ENCODE peak calls at places on chromosome 12, in four cellular contexts. One of them, this sample, is unnamed. For H3K4me1, the result is how much of the 10 kb centered on the place peaks cover.

GRCh38 chr12:23005387-23005786 is 380.4 kb downstream of the ETNK1 start:
- DNase-seq in neuronal stem cell: no peak
- DNase-seq in H1: no peak
- DNase-seq in trophoblast cell: no peak
- DNase-seq in this sample: no peak

GRCh38 chr12:53955776-53956250 is 1.1 kb downstream of the HOXC12 start:
- DNase-seq in neuronal stem cell: no peak
- DNase-seq in H1: no peak
- DNase-seq in trophoblast cell: no peak
- DNase-seq in this sample: no peak

GRCh38 chr12:123269395-123269892 is 2.2 kb downstream of the CDK2AP1 start:
- DNase-seq in neuronal stem cell: peak
- DNase-seq in H1: peak
- DNase-seq in trophoblast cell: no peak
- DNase-seq in this sample: peak

GRCh38 chr12:117441751-117442150 is 80.3 kb upstream of the NOS1 start:
- DNase-seq in neuronal stem cell: no peak
- DNase-seq in H1: no peak
- DNase-seq in trophoblast cell: no peak
- DNase-seq in this sample: no peak

GRCh38 chr12:72747460-72747859 is 475.3 kb downstream of the TRHDE start:
- DNase-seq in neuronal stem cell: no peak
- DNase-seq in H1: no peak
- DNase-seq in trophoblast cell: peak
- DNase-seq in this sample: no peak

GRCh38 chr12:43306066-43306465 is 245.9 kb downstream of the ADAMTS20 start:
- DNase-seq in neuronal stem cell: no peak
- DNase-seq in H1: no peak
- DNase-seq in trophoblast cell: peak
- DNase-seq in this sample: peak

GRCh38 chr12:94941440-94941862 is 62.0 kb downstream of the NDUFA12 start:
- DNase-seq in neuronal stem cell: no peak
- DNase-seq in H1: no peak
- DNase-seq in trophoblast cell: peak
- DNase-seq in this sample: peak

GRCh38 chr12:54360717-54361456 is 3.4 kb downstream of the GPR84 start:
- DNase-seq in neuronal stem cell: peak
- DNase-seq in H1: peak
- DNase-seq in trophoblast cell: peak
- DNase-seq in this sample: peak

GRCh38 chr12:128859311-128859710 is 6.0 kb downstream of the GLT1D1 start:
- DNase-seq in neuronal stem cell: no peak
- DNase-seq in H1: no peak
- DNase-seq in trophoblast cell: no peak
- DNase-seq in this sample: no peak

GRCh38 chr12:93573552-93574223 is 1.2 kb downstream of the SOCS2 start:
- DNase-seq in neuronal stem cell: peak
- DNase-seq in H1: no peak
- DNase-seq in trophoblast cell: peak
- DNase-seq in this sample: peak

GRCh38 chr12:44162961-44163360 is 327.1 kb downstream of the TMEM117 start:
- DNase-seq in neuronal stem cell: no peak
- DNase-seq in H1: no peak
- DNase-seq in trophoblast cell: no peak
- DNase-seq in this sample: no peak

GRCh38 chr12:28026701-28027100 is 54.2 kb upstream of the PTHLH start:
- DNase-seq in neuronal stem cell: no peak
- DNase-seq in H1: no peak
- DNase-seq in trophoblast cell: peak
- DNase-seq in this sample: no peak

DNA sequence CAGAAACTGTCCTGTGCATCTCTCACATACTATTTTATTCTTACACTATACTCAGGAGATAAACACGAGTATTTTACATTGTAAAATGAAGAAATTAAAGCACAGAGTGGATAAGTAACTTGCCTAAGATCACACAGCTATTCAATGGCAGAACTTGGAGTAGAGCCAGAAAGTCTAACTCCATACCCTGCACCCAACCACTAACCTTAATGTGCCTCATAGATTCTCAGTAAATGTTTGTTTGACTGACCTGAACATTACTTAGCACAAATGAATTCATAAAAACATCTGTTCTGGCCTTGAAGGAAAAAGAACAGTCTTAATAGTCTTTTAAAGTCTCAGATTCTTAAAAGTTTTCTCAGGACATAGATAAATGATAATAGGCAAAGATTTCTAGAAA is 83.5 kb upstream of the OVCH1 start:
- DNase-seq in neuronal stem cell: no peak
- DNase-seq in H1: no peak
- DNase-seq in trophoblast cell: no peak
- DNase-seq in this sample: peak
- H3K4me1 ChIP-seq in neuronal stem cell: under half
- H3K4me1 ChIP-seq in H1: under half
- H3K4me1 ChIP-seq in trophoblast cell: under half
- H3K4me1 ChIP-seq in this sample: under half

GRCh38 chr12:64790166-64790565 is 31.0 kb upstream of the GNS start:
- DNase-seq in neuronal stem cell: no peak
- DNase-seq in H1: no peak
- DNase-seq in trophoblast cell: peak
- DNase-seq in this sample: no peak
- H3K14ac ChIP-seq in neuronal stem cell: no peak
- H3K14ac ChIP-seq in H1: no peak
- H3K14ac ChIP-seq in trophoblast cell: no peak
- H3K14ac ChIP-seq in this sample: no peak

GRCh38 chr12:59600174-59600573 is 4.3 kb downstream of the SLC16A7 start:
- DNase-seq in neuronal stem cell: no peak
- DNase-seq in H1: no peak
- DNase-seq in trophoblast cell: no peak
- DNase-seq in this sample: peak

GRCh38 chr12:59596232-59597143 is 659 bp downstream of the SLC16A7 start:
- DNase-seq in neuronal stem cell: peak
- DNase-seq in H1: peak
- DNase-seq in trophoblast cell: peak
- DNase-seq in this sample: peak

GRCh38 chr12:59595097-59595496 is 732 bp upstream of the SLC16A7 start:
- DNase-seq in neuronal stem cell: no peak
- DNase-seq in H1: no peak
- DNase-seq in trophoblast cell: no peak
- DNase-seq in this sample: no peak

GRCh38 chr12:59595557-59596231 is at the start of gene SLC16A7:
- DNase-seq in neuronal stem cell: no peak
- DNase-seq in H1: no peak
- DNase-seq in trophoblast cell: peak
- DNase-seq in this sample: peak
- H2BK5ac ChIP-seq in neuronal stem cell: no peak
- H2BK5ac ChIP-seq in H1: peak
- H2BK5ac ChIP-seq in trophoblast cell: no peak
- H2BK5ac ChIP-seq in this sample: peak

GRCh38 chr12:11884661-11885060 is 186.1 kb upstream of the BCL2L14 start:
- DNase-seq in neuronal stem cell: no peak
- DNase-seq in H1: no peak
- DNase-seq in trophoblast cell: peak
- DNase-seq in this sample: peak

GRCh38 chr12:11880424-11880823 is 190.3 kb upstream of the BCL2L14 start:
- DNase-seq in neuronal stem cell: no peak
- DNase-seq in H1: no peak
- DNase-seq in trophoblast cell: no peak
- DNase-seq in this sample: no peak

GRCh38 chr12:11882301-11883019 is 188.3 kb upstream of the BCL2L14 start:
- DNase-seq in neuronal stem cell: no peak
- DNase-seq in H1: no peak
- DNase-seq in trophoblast cell: no peak
- DNase-seq in this sample: no peak

GRCh38 chr12:11879306-11879705 is 191.4 kb upstream of the BCL2L14 start:
- DNase-seq in neuronal stem cell: no peak
- DNase-seq in H1: no peak
- DNase-seq in trophoblast cell: no peak
- DNase-seq in this sample: peak

DNA sequence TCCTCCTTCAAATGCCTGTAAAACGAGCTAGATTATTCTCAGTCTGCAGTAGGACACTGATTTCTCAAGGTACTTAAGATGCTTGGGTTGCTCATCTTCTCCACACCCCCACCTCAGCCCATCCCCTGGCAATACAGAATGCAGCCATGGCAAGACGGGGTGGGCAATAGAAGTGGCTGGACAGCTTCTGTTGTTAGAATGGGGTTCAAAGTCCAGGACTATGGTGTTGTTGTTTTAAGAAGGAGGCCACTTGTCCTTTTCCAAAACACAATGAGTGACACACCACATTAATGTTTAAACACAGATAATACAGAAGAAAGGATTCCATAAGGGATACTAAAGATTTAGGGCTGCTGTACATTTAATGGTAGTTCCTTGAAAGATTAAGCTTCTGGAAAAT is 188.9 kb upstream of the BCL2L14 start:
- DNase-seq in neuronal stem cell: no peak
- DNase-seq in H1: no peak
- DNase-seq in trophoblast cell: no peak
- DNase-seq in this sample: no peak
- H3K4me1 ChIP-seq in neuronal stem cell: under half
- H3K4me1 ChIP-seq in H1: under half
- H3K4me1 ChIP-seq in trophoblast cell: under half
- H3K4me1 ChIP-seq in this sample: under half

GRCh38 chr12:76348079-76348901 is at the start of gene BBS10:
- DNase-seq in neuronal stem cell: peak
- DNase-seq in H1: peak
- DNase-seq in trophoblast cell: peak
- DNase-seq in this sample: peak
- H3K14ac ChIP-seq in neuronal stem cell: peak
- H3K14ac ChIP-seq in H1: no peak
- H3K14ac ChIP-seq in trophoblast cell: peak
- H3K14ac ChIP-seq in this sample: peak

GRCh38 chr12:112879191-112879705 is 27.5 kb upstream of the OAS1 start:
- DNase-seq in neuronal stem cell: no peak
- DNase-seq in H1: no peak
- DNase-seq in trophoblast cell: no peak
- DNase-seq in this sample: no peak

GRCh38 chr12:112878488-112878887 is 28.3 kb upstream of the OAS1 start:
- DNase-seq in neuronal stem cell: no peak
- DNase-seq in H1: no peak
- DNase-seq in trophoblast cell: no peak
- DNase-seq in this sample: no peak

GRCh38 chr12:112876506-112876905 is 30.3 kb upstream of the OAS1 start:
- DNase-seq in neuronal stem cell: no peak
- DNase-seq in H1: no peak
- DNase-seq in trophoblast cell: no peak
- DNase-seq in this sample: no peak

GRCh38 chr12:112875608-112876007 is 31.2 kb upstream of the OAS1 start:
- DNase-seq in neuronal stem cell: no peak
- DNase-seq in H1: no peak
- DNase-seq in trophoblast cell: no peak
- DNase-seq in this sample: no peak

DNA sequence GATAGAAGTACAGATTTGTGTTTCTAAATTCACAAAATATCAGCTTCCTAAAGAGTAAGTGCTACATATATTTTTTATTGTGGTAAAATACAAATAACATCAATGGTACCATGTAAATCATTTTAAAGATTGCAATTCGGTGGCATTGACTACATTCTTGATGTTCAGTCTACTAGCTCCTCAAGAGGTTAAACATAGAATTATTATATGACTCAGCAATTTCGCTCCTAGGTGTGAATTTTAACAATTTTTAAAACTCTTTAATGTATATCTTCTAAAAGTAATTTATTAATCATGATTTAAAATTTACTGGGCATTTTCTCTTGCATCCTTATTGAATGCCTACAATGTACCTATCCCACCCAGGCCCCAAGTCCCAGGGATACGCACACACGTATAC is 29.8 kb upstream of the OAS1 start:
- DNase-seq in neuronal stem cell: no peak
- DNase-seq in H1: no peak
- DNase-seq in trophoblast cell: no peak
- DNase-seq in this sample: no peak
- H2BK5ac ChIP-seq in neuronal stem cell: no peak
- H2BK5ac ChIP-seq in H1: no peak
- H2BK5ac ChIP-seq in trophoblast cell: no peak
- H2BK5ac ChIP-seq in this sample: no peak

DNA sequence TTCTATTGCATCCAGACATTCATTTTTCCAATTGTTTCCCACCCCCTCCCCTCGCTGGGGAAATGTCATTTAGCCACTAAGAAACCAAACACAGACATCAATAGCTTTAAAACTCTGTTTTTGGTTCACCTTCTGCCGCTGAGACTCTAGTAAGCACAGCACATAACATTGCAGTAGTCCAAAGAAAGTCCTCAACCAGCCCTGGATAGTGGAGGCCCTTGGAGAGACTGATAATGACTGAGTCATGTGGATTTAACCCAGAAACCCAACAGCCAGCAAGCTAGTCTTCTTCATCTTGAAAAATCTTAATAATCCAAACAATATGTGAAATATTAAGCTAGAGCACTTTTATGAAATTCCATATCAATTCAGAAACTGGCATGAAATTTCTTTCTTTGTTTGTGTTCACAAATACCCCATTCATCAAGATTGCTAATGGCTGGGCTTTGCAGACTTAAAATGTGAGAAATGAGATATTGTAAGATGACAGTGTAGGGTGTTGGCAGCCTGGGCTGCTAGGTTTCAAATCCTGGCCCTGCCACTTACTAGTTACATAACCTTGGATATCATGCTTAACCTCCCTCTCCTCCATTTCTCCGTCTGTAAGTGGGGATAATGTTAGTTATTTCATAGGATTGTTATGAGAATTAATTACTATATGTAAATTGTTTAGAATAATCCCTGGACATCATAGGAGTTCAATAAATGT is 40.1 kb downstream of the RERG start:
- DNase-seq in neuronal stem cell: no peak
- DNase-seq in H1: no peak
- DNase-seq in trophoblast cell: peak
- DNase-seq in this sample: no peak
- H3K4me1 ChIP-seq in neuronal stem cell: under half
- H3K4me1 ChIP-seq in H1: under half
- H3K4me1 ChIP-seq in trophoblast cell: under half
- H3K4me1 ChIP-seq in this sample: under half

GRCh38 chr12:111404362-111405148 is 1.2 kb upstream of the SH2B3 start:
- DNase-seq in neuronal stem cell: no peak
- DNase-seq in H1: no peak
- DNase-seq in trophoblast cell: no peak
- DNase-seq in this sample: no peak
- H3K14ac ChIP-seq in neuronal stem cell: no peak
- H3K14ac ChIP-seq in H1: no peak
- H3K14ac ChIP-seq in trophoblast cell: no peak
- H3K14ac ChIP-seq in this sample: peak

GRCh38 chr12:124568431-124569374 is 1.3 kb upstream of the NCOR2 start:
- DNase-seq in neuronal stem cell: no peak
- DNase-seq in H1: peak
- DNase-seq in trophoblast cell: peak
- DNase-seq in this sample: peak

GRCh38 chr12:124567035-124567672 is at the start of gene NCOR2:
- DNase-seq in neuronal stem cell: no peak
- DNase-seq in H1: peak
- DNase-seq in trophoblast cell: peak
- DNase-seq in this sample: no peak

GRCh38 chr12:124569375-124570148 is 2.1 kb upstream of the NCOR2 start:
- DNase-seq in neuronal stem cell: no peak
- DNase-seq in H1: no peak
- DNase-seq in trophoblast cell: no peak
- DNase-seq in this sample: no peak

GRCh38 chr12:124566181-124567034 is 1.0 kb downstream of the NCOR2 start:
- DNase-seq in neuronal stem cell: peak
- DNase-seq in H1: peak
- DNase-seq in trophoblast cell: peak
- DNase-seq in this sample: peak

GRCh38 chr12:124567673-124568373 is 411 bp upstream of the NCOR2 start:
- DNase-seq in neuronal stem cell: peak
- DNase-seq in H1: peak
- DNase-seq in trophoblast cell: peak
- DNase-seq in this sample: peak
- H2BK5ac ChIP-seq in neuronal stem cell: peak
- H2BK5ac ChIP-seq in H1: peak
- H2BK5ac ChIP-seq in trophoblast cell: peak
- H2BK5ac ChIP-seq in this sample: peak

This sample was measured in IMR-90.